ENCODE peak calls at places on chromosome 15, in six cellular contexts. C is epithelial cell of esophagus, S is lower lobe of right lung, H is fibroblast of pulmonary artery, K is OCI-LY7, R is PC-3. Z is an unnamed sample.

GRCh38 chr15:96068897-96069296 is 261.6 kb upstream of the NR2F2 start:
- DNase-seq in R (no peak), K (no peak), S (no peak), H (no peak), C (no peak), Z (no peak)

GRCh38 chr15:63075072-63075995 is 32.8 kb downstream of the TPM1 start:
- DNase-seq in R (no peak), H (no peak), K (no peak), C (no peak), S (no peak), Z (no peak)

GRCh38 chr15:45871121-45871855 is 236.5 kb downstream of the SQOR start:
- DNase-seq in S (no peak), H (peak; percentile 5), K (no peak), R (peak; percentile 76), C (peak; percentile 87), Z (no peak)

GRCh38 chr15:56320861-56321260 is 44.4 kb upstream of the TEX9 start:
- DNase-seq in H (no peak), R (peak; percentile 10), S (no peak), C (peak; percentile 56), K (no peak), Z (no peak)

GRCh38 chr15:51738553-51738952 is 1.1 kb upstream of the LYSMD2 start:
- DNase-seq in R (no peak), C (no peak), K (no peak), H (no peak), S (no peak), Z (no peak)

GRCh38 chr15:48559270-48559669 is 86.2 kb downstream of the FBN1 start:
- DNase-seq in H (peak; percentile 82), R (no peak), S (no peak), C (peak; percentile 22), K (no peak), Z (peak; percentile 94)

GRCh38 chr15:92960996-92961681 is 61.0 kb downstream of the CHD2 start:
- DNase-seq in H (no peak), K (no peak), R (peak; percentile 22), S (no peak), C (no peak), Z (no peak)

GRCh38 chr15:92638291-92638708 is 17.3 kb downstream of the FAM174B start:
- DNase-seq in K (no peak), H (no peak), S (peak; percentile 65), C (peak; percentile 29), R (peak; percentile 85), Z (peak; percentile 65)

GRCh38 chr15:39361497-39361896 is 219.4 kb upstream of the THBS1 start:
- DNase-seq in S (no peak), H (peak; percentile 8), C (no peak), R (no peak), K (no peak), Z (no peak)

GRCh38 chr15:85141601-85142185 is 160.0 kb downstream of the PDE8A start:
- DNase-seq in S (no peak), R (no peak), H (no peak), K (no peak), C (peak; percentile 16), Z (no peak)

GRCh38 chr15:101499863-101500713 is 10.6 kb upstream of the PCSK6 start:
- DNase-seq in C (no peak), H (no peak), K (no peak), S (no peak), R (peak; percentile 18), Z (no peak)

GRCh38 chr15:76336254-76337046 is at the start of gene ISL2:
- DNase-seq in C (peak; percentile 77), H (peak; percentile 89), K (peak; percentile 96), R (peak; percentile 92), S (peak; percentile 84), Z (peak; percentile 40)

GRCh38 chr15:88604381-88604951 is 16.7 kb upstream of the AEN start:
- DNase-seq in R (no peak), K (no peak), H (no peak), C (no peak), S (no peak), Z (no peak)

GRCh38 chr15:39629376-39629775 is 48.5 kb downstream of the THBS1 start:
- DNase-seq in S (no peak), R (peak; percentile 84), H (peak; percentile 73), K (no peak), C (peak; percentile 94), Z (peak; percentile 67)

GRCh38 chr15:46280753-46281521 is 646.1 kb downstream of the SQOR start:
- DNase-seq in C (peak; percentile 11), R (peak; percentile 56), S (no peak), K (peak; percentile 1), H (peak; percentile 29), Z (no peak)

GRCh38 chr15:39887832-39888231 is 32.2 kb downstream of the GPR176 start:
- DNase-seq in C (peak; percentile 67), K (peak; percentile 8), R (peak; percentile 76), S (no peak), H (peak; percentile 67), Z (peak; percentile 65)

GRCh38 chr15:100033140-100033857 is 300.1 kb upstream of the LYSMD4 start:
- DNase-seq in S (no peak), K (no peak), H (peak; percentile 18), R (peak; percentile 3), C (peak; percentile 25), Z (no peak)

GRCh38 chr15:91887921-91888373 is 34.4 kb downstream of the SLCO3A1 start:
- DNase-seq in K (no peak), R (no peak), C (no peak), H (no peak), S (no peak), Z (no peak)

GRCh38 chr15:71117906-71118305 is 2.6 kb downstream of the THSD4 start:
- DNase-seq in S (no peak), H (no peak), C (no peak), R (no peak), K (no peak), Z (no peak)

GRCh38 chr15:100043069-100043641 is 298.6 kb downstream of the ADAMTS17 start:
- DNase-seq in K (no peak), R (peak; percentile 96), S (no peak), C (peak; percentile 88), H (peak; percentile 75), Z (peak; percentile 80)

GRCh38 chr15:90869601-90870353 is 1.4 kb downstream of the FURIN start:
- DNase-seq in K (peak; percentile 40), S (peak; percentile 88), R (peak; percentile 90), C (peak; percentile 86), H (peak; percentile 94), Z (peak; percentile 81)

GRCh38 chr15:36643551-36643950 is 64.1 kb downstream of the CDIN1 start:
- DNase-seq in C (peak; percentile 80), S (no peak), K (no peak), H (peak; percentile 3), R (peak; percentile 39), Z (peak; percentile 65)

GRCh38 chr15:28994142-28994829 is 108.5 kb downstream of the APBA2 start:
- DNase-seq in K (no peak), C (no peak), H (no peak), S (no peak), R (no peak), Z (no peak)

GRCh38 chr15:100001405-100001804 is 268.2 kb upstream of the LYSMD4 start:
- DNase-seq in H (no peak), K (no peak), R (no peak), C (no peak), S (no peak), Z (no peak)

DNA sequence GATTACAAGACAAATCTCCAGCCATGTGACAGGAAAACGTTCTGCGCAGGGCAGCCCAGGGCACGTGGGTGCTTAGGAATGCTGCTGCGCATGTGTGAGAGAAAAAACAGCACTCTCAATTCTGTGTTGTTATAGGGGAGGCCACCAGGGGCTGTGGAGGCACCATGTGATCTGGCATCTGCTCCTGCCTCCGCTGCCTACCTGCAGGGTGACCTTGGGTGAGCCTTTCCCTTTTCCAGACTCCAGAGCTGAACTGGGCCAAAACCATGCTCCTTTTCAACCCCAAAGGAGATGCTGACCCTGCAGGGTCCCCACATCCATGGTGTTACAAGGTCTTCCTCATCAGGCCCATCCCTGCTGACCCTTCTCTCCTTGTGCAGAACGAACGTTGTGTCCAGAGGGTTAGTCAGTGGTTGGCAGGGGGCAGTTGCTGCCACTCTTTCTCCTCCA is 81.5 kb upstream of the RASGRF1 start:
- DNase-seq in H (peak; percentile 9), S (no peak), R (no peak), C (no peak), K (no peak), Z (peak; percentile 38)
- TF ChIP-seq CTCF in H (no peak), S (no peak), R (no peak), C (no peak), K (no peak), Z (peak; percentile 18)

GRCh38 chr15:41923424-41923999 is 29.7 kb upstream of the SPTBN5 start:
- DNase-seq in K (no peak), S (no peak), H (no peak), C (no peak), R (no peak), Z (no peak)

GRCh38 chr15:41925209-41925608 is 31.4 kb upstream of the SPTBN5 start:
- DNase-seq in R (no peak), S (no peak), H (no peak), C (no peak), K (no peak), Z (no peak)

GRCh38 chr15:41919954-41920538 is 26.2 kb upstream of the SPTBN5 start:
- DNase-seq in S (no peak), C (no peak), K (no peak), H (peak; percentile 69), R (no peak), Z (peak; percentile 94)

GRCh38 chr15:41921167-41921566 is 27.3 kb upstream of the SPTBN5 start:
- DNase-seq in K (no peak), C (no peak), R (no peak), S (no peak), H (no peak), Z (peak; percentile 31)

GRCh38 chr15:41922353-41922752 is 28.5 kb upstream of the SPTBN5 start:
- DNase-seq in R (no peak), K (no peak), H (no peak), C (no peak), S (no peak), Z (no peak)
- H3K4me3 ChIP-seq in R (no peak overlapping the region), K (no peak overlapping the region), H (no peak overlapping the region), C (no peak overlapping the region), S (no peak overlapping the region), Z (no peak overlapping the region)

GRCh38 chr15:74053941-74054529 is 28.3 kb downstream of the GOLGA6A start:
- DNase-seq in K (peak; percentile 70), H (peak; percentile 91), R (peak; percentile 77), S (peak; percentile 84), C (peak; percentile 77), Z (peak; percentile 72)
- TF ChIP-seq CTCF in K (peak; percentile 57), H (peak; percentile 56), R (peak; percentile 35), S (peak; percentile 45), C (peak; percentile 65), Z (peak; percentile 75)

DNA sequence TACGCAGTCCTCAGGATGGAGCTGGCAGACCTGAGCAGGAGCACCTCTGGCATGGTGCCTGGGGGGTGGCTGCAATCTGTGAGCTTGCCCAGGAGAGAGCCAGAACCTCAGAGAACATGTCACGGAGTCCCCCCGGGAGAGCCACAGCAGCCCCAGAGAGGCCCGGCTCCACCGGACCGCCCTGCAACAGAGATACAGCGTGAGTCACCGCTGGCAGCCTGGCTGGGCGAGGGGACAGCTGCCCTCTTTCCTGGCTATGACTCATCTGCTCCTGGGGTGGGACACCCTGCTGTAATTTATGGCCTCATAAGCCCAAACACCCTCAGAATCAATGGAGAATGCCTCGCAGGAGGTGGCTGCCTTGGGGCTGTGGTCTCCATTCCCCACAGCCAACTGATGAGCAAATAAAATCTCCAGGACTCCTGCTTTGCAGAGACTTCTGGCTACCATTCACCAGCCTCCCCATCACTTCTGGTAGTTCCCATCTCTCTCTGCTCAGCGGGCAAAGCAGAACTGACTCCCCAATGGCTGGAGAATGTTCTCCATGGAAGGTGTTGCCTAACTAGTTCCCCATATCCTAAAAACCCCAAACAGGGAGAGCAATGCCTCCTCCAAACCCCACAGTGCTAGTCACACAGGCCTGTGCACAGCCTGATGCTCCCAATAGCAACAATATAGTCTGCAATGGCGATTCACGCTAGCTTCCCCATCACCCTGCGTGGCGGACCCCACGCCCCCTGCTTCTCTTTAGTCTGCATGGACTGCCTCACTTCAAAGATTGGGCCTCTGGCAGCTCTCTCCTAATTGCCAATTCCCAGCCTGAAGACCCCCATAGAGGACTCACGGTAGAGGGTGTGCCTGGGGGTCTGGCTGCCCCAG is 21.6 kb downstream of the ACSBG1 start:
- DNase-seq in C (peak; percentile 69), H (peak; percentile 57), K (no peak), R (peak; percentile 87), S (no peak), Z (peak; percentile 66)
- H3K4me3 ChIP-seq in C (no peak overlapping the region), H (no peak overlapping the region), K (no peak overlapping the region), R (peak overlapping the region; percentile 28), S (no peak overlapping the region), Z (no peak overlapping the region)

Z was measured in choroid plexus epithelial cell.